ENCODE peak calls at places on chromosomes 4 and X, in nine cellular contexts. R, A, Q, C, H, E, J, P and T are unnamed samples.

GRCh38 chrX:45719751-45720501 is 519.2 kb upstream of the DIPK2B start:
- DNase-seq in R (no peak), A (no peak), Q (no peak), C (no peak), H (no peak), E (no peak), J (no peak), P (peak), T (no peak)

GRCh38 chrX:147978931-147979330 is 2.2 kb upstream of the FMR1NB start:
- DNase-seq in R (no peak), A (no peak), Q (no peak), C (no peak), H (no peak), E (no peak), J (no peak), P (peak), T (peak)

GRCh38 chr4:6201580-6202091 is 1.3 kb upstream of the JAKMIP1 start:
- DNase-seq in R (peak), A (no peak), Q (no peak), C (no peak), H (no peak), E (no peak), J (no peak), P (no peak), T (no peak)

GRCh38 chr4:57270350-57270749 is 160.2 kb upstream of the IGFBP7 start:
- DNase-seq in R (no peak), A (no peak), Q (peak), C (no peak), H (no peak), E (no peak), J (peak), P (no peak), T (no peak)

GRCh38 chrX:28586891-28587635 is at the start of gene IL1RAPL1:
- DNase-seq in R (no peak), A (no peak), Q (peak), C (peak), H (peak), E (peak), J (peak), P (no peak), T (peak)

GRCh38 chrX:101759000-101759399 is 99.3 kb upstream of the ARMCX2 start:
- DNase-seq in R (peak), A (no peak), Q (peak), C (peak), H (peak), E (peak), J (peak), P (peak), T (peak)

GRCh38 chr4:126748736-126749135 is 884.0 kb upstream of the INTU start:
- DNase-seq in R (no peak), A (no peak), Q (no peak), C (no peak), H (no peak), E (no peak), J (peak), P (peak), T (peak)

GRCh38 chr4:189285377-189285776 is 655.3 kb upstream of the FRG1 start:
- DNase-seq in R (no peak), A (no peak), Q (no peak), C (no peak), H (no peak), E (no peak), J (no peak), P (no peak), T (no peak)

GRCh38 chr4:7389101-7389701 is 45.5 kb downstream of the PSAPL1 start:
- DNase-seq in R (no peak), A (no peak), Q (no peak), C (no peak), H (no peak), E (no peak), J (no peak), P (no peak), T (no peak)

GRCh38 chr4:24557036-24558022 is 27.0 kb downstream of the DHX15 start:
- DNase-seq in R (no peak), A (no peak), Q (no peak), C (peak), H (no peak), E (no peak), J (peak), P (no peak), T (no peak)